ENCODE peak calls at places on chromosome 17, in eight cellular contexts. One of them, this sample, is unnamed.

GRCh38 chr17:31392002-31392855 is 754 bp downstream of the RAB11FIP4 start:
- DNase-seq in HCT116: no peak
- DNase-seq in GM12878: no peak
- DNase-seq in endothelial cell of umbilical vein: no peak
- DNase-seq in K562: no peak
- DNase-seq in A549: no peak
- DNase-seq in HepG2: no peak
- DNase-seq in WTC11: no peak
- DNase-seq in this sample: no peak

GRCh38 chr17:6589266-6589946 is 33.1 kb upstream of the PITPNM3 start:
- DNase-seq in A549: no peak
- DNase-seq in HCT116: no peak
- DNase-seq in WTC11: no peak
- DNase-seq in HepG2: no peak
- DNase-seq in endothelial cell of umbilical vein: no peak
- DNase-seq in K562: no peak
- DNase-seq in GM12878: no peak
- DNase-seq in this sample: no peak

GRCh38 chr17:19322129-19322505 is 40.4 kb downstream of the B9D1 start:
- DNase-seq in WTC11: no peak
- DNase-seq in HepG2: no peak
- DNase-seq in endothelial cell of umbilical vein: no peak
- DNase-seq in HCT116: no peak
- DNase-seq in GM12878: no peak
- DNase-seq in K562: no peak
- DNase-seq in A549: no peak
- DNase-seq in this sample: no peak

GRCh38 chr17:49414271-49414621 is 436 bp downstream of the PHB1 start:
- DNase-seq in K562: peak; percentile 30
- DNase-seq in WTC11: no peak
- DNase-seq in A549: peak; percentile 46
- DNase-seq in HCT116: no peak
- DNase-seq in HepG2: no peak
- DNase-seq in GM12878: no peak
- DNase-seq in endothelial cell of umbilical vein: no peak
- DNase-seq in this sample: no peak

GRCh38 chr17:38702900-38703741 is 2.0 kb upstream of the MLLT6 start:
- DNase-seq in GM12878: no peak
- DNase-seq in HCT116: no peak
- DNase-seq in endothelial cell of umbilical vein: no peak
- DNase-seq in WTC11: no peak
- DNase-seq in HepG2: no peak
- DNase-seq in K562: peak; percentile 30
- DNase-seq in A549: no peak
- DNase-seq in this sample: peak; percentile 62

GRCh38 chr17:16381496-16381820 is 567 bp downstream of the UBB start:
- DNase-seq in WTC11: no peak
- DNase-seq in endothelial cell of umbilical vein: no peak
- DNase-seq in GM12878: no peak
- DNase-seq in K562: no peak
- DNase-seq in A549: no peak
- DNase-seq in HepG2: no peak
- DNase-seq in HCT116: no peak
- DNase-seq in this sample: no peak

GRCh38 chr17:69213059-69213813 is 15.4 kb downstream of the ABCA10 start:
- DNase-seq in HCT116: no peak
- DNase-seq in GM12878: no peak
- DNase-seq in A549: no peak
- DNase-seq in WTC11: peak; percentile 28
- DNase-seq in K562: no peak
- DNase-seq in endothelial cell of umbilical vein: no peak
- DNase-seq in HepG2: no peak
- DNase-seq in this sample: peak; percentile 4

GRCh38 chr17:9645858-9646555 is 690 bp downstream of the USP43 start:
- DNase-seq in WTC11: peak; percentile 74
- DNase-seq in GM12878: no peak
- DNase-seq in A549: peak; percentile 56
- DNase-seq in HepG2: peak; percentile 30
- DNase-seq in endothelial cell of umbilical vein: no peak
- DNase-seq in K562: peak; percentile 21
- DNase-seq in HCT116: peak; percentile 12
- DNase-seq in this sample: peak; percentile 76

GRCh38 chr17:48261297-48261880 is 153.8 kb downstream of the SNX11 start:
- DNase-seq in GM12878: no peak
- DNase-seq in A549: peak; percentile 74
- DNase-seq in endothelial cell of umbilical vein: no peak
- DNase-seq in HepG2: peak; percentile 54
- DNase-seq in HCT116: peak; percentile 81
- DNase-seq in WTC11: peak; percentile 70
- DNase-seq in K562: peak; percentile 68
- DNase-seq in this sample: peak; percentile 45

GRCh38 chr17:50425682-50426471 is at the start of gene ACSF2:
- DNase-seq in A549: peak; percentile 87
- DNase-seq in endothelial cell of umbilical vein: peak; percentile 42
- DNase-seq in WTC11: peak; percentile 64
- DNase-seq in GM12878: no peak
- DNase-seq in HepG2: peak; percentile 54
- DNase-seq in K562: peak; percentile 86
- DNase-seq in HCT116: no peak
- DNase-seq in this sample: peak; percentile 68
- TF ChIP-seq MAX in A549: peak; percentile 16
- TF ChIP-seq MAX in endothelial cell of umbilical vein: no peak
- TF ChIP-seq MAX in WTC11: peak; percentile 97
- TF ChIP-seq MAX in GM12878: no peak
- TF ChIP-seq MAX in HepG2: peak; percentile 89
- TF ChIP-seq MAX in K562: peak; percentile 50
- TF ChIP-seq MAX in HCT116: no peak
- TF ChIP-seq MAX in this sample: no peak

GRCh38 chr17:67824735-67825626 is at the start of gene BPTF:
- DNase-seq in GM12878: peak; percentile 72
- DNase-seq in A549: peak; percentile 80
- DNase-seq in WTC11: peak; percentile 91
- DNase-seq in HCT116: peak; percentile 87
- DNase-seq in K562: peak; percentile 89
- DNase-seq in endothelial cell of umbilical vein: peak; percentile 89
- DNase-seq in HepG2: peak; percentile 87
- DNase-seq in this sample: peak; percentile 92

GRCh38 chr17:67830440-67830839 is 5.1 kb downstream of the BPTF start:
- DNase-seq in K562: no peak
- DNase-seq in WTC11: no peak
- DNase-seq in endothelial cell of umbilical vein: no peak
- DNase-seq in A549: no peak
- DNase-seq in HCT116: no peak
- DNase-seq in HepG2: no peak
- DNase-seq in GM12878: no peak
- DNase-seq in this sample: no peak

GRCh38 chr17:67833134-67833533 is 7.8 kb downstream of the BPTF start:
- DNase-seq in endothelial cell of umbilical vein: no peak
- DNase-seq in A549: no peak
- DNase-seq in K562: no peak
- DNase-seq in WTC11: no peak
- DNase-seq in HepG2: no peak
- DNase-seq in GM12878: no peak
- DNase-seq in HCT116: no peak
- DNase-seq in this sample: no peak

GRCh38 chr17:67831268-67831667 is 6.0 kb downstream of the BPTF start:
- DNase-seq in HepG2: no peak
- DNase-seq in HCT116: no peak
- DNase-seq in A549: no peak
- DNase-seq in endothelial cell of umbilical vein: no peak
- DNase-seq in WTC11: no peak
- DNase-seq in GM12878: no peak
- DNase-seq in K562: no peak
- DNase-seq in this sample: no peak

DNA sequence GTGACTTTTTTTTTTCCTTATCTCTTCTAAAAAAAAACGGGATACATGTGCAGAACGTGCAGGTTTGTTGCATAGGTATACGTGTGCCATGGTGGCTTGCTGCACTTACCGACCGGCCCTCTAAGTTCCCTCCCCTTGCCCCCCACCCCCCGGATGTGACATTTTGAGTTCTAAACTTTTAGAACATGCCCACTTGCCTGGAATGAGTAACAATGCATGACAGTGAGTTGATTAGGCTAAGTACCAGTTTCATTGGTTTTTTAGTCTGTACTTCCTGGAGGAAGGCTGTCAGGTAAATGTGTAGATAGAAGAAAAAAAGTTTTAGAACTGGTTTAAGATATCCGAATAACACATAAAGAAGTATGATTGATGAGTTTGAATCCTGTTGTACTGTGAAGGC is 4.0 kb downstream of the BPTF start:
- DNase-seq in HepG2: no peak
- DNase-seq in K562: no peak
- DNase-seq in HCT116: no peak
- DNase-seq in GM12878: peak; percentile 49
- DNase-seq in endothelial cell of umbilical vein: no peak
- DNase-seq in WTC11: no peak
- DNase-seq in A549: no peak
- DNase-seq in this sample: no peak
- TF ChIP-seq MAX in HepG2: no peak
- TF ChIP-seq MAX in K562: no peak
- TF ChIP-seq MAX in HCT116: no peak
- TF ChIP-seq MAX in GM12878: no peak
- TF ChIP-seq MAX in endothelial cell of umbilical vein: no peak
- TF ChIP-seq MAX in WTC11: no peak
- TF ChIP-seq MAX in A549: no peak
- TF ChIP-seq MAX in this sample: no peak

GRCh38 chr17:60713619-60714018 is 36.0 kb downstream of the BCAS3 start:
- DNase-seq in HepG2: no peak
- DNase-seq in endothelial cell of umbilical vein: no peak
- DNase-seq in A549: no peak
- DNase-seq in K562: no peak
- DNase-seq in HCT116: no peak
- DNase-seq in WTC11: no peak
- DNase-seq in GM12878: no peak
- DNase-seq in this sample: no peak

GRCh38 chr17:60717814-60718213 is 40.2 kb downstream of the BCAS3 start:
- DNase-seq in GM12878: no peak
- DNase-seq in WTC11: no peak
- DNase-seq in K562: no peak
- DNase-seq in A549: no peak
- DNase-seq in HCT116: no peak
- DNase-seq in HepG2: no peak
- DNase-seq in endothelial cell of umbilical vein: no peak
- DNase-seq in this sample: no peak

GRCh38 chr17:60712675-60713074 is 35.0 kb downstream of the BCAS3 start:
- DNase-seq in HepG2: peak; percentile 60
- DNase-seq in K562: no peak
- DNase-seq in HCT116: no peak
- DNase-seq in A549: no peak
- DNase-seq in WTC11: no peak
- DNase-seq in endothelial cell of umbilical vein: no peak
- DNase-seq in GM12878: no peak
- DNase-seq in this sample: no peak

GRCh38 chr17:60720763-60721531 is 43.3 kb downstream of the BCAS3 start:
- DNase-seq in K562: peak; percentile 50
- DNase-seq in HepG2: peak; percentile 64
- DNase-seq in endothelial cell of umbilical vein: peak; percentile 68
- DNase-seq in A549: peak; percentile 63
- DNase-seq in GM12878: peak; percentile 24
- DNase-seq in WTC11: peak; percentile 16
- DNase-seq in HCT116: peak; percentile 60
- DNase-seq in this sample: peak; percentile 70

DNA sequence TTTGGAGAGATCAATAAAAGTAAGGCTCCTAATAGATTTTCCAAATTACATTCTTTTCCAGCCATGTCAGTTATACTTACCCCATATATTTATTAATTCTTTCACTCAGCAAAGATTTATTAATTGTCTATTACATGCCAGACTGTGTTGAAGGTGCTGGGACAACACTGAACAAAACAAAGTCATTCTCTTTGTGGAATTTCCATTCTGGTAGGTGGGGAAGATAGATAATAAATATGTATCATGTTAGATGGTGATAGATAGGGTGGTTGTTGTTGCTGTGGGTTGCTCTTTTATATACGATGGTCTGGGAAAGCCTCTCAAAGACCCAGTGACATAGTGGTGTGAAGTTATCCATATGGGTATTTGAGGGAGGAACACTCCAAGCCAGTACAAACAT is 39.1 kb downstream of the BCAS3 start:
- DNase-seq in GM12878: no peak
- DNase-seq in K562: no peak
- DNase-seq in A549: no peak
- DNase-seq in HCT116: no peak
- DNase-seq in WTC11: no peak
- DNase-seq in endothelial cell of umbilical vein: no peak
- DNase-seq in HepG2: no peak
- DNase-seq in this sample: no peak
- TF ChIP-seq MAX in GM12878: no peak
- TF ChIP-seq MAX in K562: no peak
- TF ChIP-seq MAX in A549: no peak
- TF ChIP-seq MAX in HCT116: no peak
- TF ChIP-seq MAX in WTC11: no peak
- TF ChIP-seq MAX in endothelial cell of umbilical vein: no peak
- TF ChIP-seq MAX in HepG2: no peak
- TF ChIP-seq MAX in this sample: no peak

GRCh38 chr17:79487149-79487548 is 123.7 kb downstream of the RBFOX3 start:
- DNase-seq in K562: no peak
- DNase-seq in A549: no peak
- DNase-seq in HCT116: no peak
- DNase-seq in HepG2: no peak
- DNase-seq in WTC11: no peak
- DNase-seq in GM12878: no peak
- DNase-seq in endothelial cell of umbilical vein: no peak
- DNase-seq in this sample: no peak

GRCh38 chr17:79485991-79486390 is 124.9 kb downstream of the RBFOX3 start:
- DNase-seq in endothelial cell of umbilical vein: no peak
- DNase-seq in WTC11: peak; percentile 47
- DNase-seq in K562: no peak
- DNase-seq in GM12878: no peak
- DNase-seq in HepG2: no peak
- DNase-seq in HCT116: no peak
- DNase-seq in A549: no peak
- DNase-seq in this sample: no peak

GRCh38 chr17:79485399-79485985 is 125.4 kb downstream of the RBFOX3 start:
- DNase-seq in WTC11: no peak
- DNase-seq in HCT116: no peak
- DNase-seq in HepG2: no peak
- DNase-seq in A549: no peak
- DNase-seq in K562: no peak
- DNase-seq in endothelial cell of umbilical vein: no peak
- DNase-seq in GM12878: no peak
- DNase-seq in this sample: no peak

GRCh38 chr17:79491006-79491405 is 119.8 kb downstream of the RBFOX3 start:
- DNase-seq in endothelial cell of umbilical vein: no peak
- DNase-seq in HepG2: no peak
- DNase-seq in HCT116: no peak
- DNase-seq in A549: no peak
- DNase-seq in WTC11: no peak
- DNase-seq in K562: no peak
- DNase-seq in GM12878: no peak
- DNase-seq in this sample: no peak

DNA sequence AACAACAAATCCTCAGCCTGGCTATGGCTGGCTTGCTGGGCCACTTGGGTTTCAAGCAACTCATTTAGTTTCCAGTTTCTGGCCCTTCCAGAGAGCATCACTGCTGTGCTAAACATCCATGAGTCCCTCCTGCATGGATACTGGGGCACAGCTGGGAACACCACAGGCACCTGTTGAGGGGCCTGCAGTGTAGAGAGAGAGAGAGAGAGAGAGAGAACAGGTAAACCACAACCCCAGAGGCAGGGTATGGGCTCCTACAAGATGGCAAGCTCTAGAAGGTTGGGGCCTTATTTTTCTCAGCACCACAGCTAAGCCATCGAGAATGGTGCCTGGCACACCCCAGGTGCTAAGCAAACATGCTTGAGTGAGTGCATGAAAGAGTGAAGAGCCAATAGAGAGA is 120.3 kb downstream of the RBFOX3 start:
- DNase-seq in A549: no peak
- DNase-seq in K562: no peak
- DNase-seq in endothelial cell of umbilical vein: no peak
- DNase-seq in HepG2: no peak
- DNase-seq in HCT116: no peak
- DNase-seq in WTC11: no peak
- DNase-seq in GM12878: no peak
- DNase-seq in this sample: no peak
- TF ChIP-seq MAX in A549: no peak
- TF ChIP-seq MAX in K562: no peak
- TF ChIP-seq MAX in endothelial cell of umbilical vein: no peak
- TF ChIP-seq MAX in HepG2: no peak
- TF ChIP-seq MAX in HCT116: no peak
- TF ChIP-seq MAX in WTC11: no peak
- TF ChIP-seq MAX in GM12878: no peak
- TF ChIP-seq MAX in this sample: no peak

This sample was measured in NB4.